ENCODE peak calls at places on chromosomes 12 and 14, in six cellular contexts. R is stimulated activated CD4-positive, alpha-beta T cell treated with anti-CD3 and anti-CD28 coated beads, Interleukin-2, amount 100 ng/mL, for 4 hours; J is cardiac muscle cell; N is activated CD4-positive, alpha-beta T cell treated with anti-CD3 and anti-CD28 coated beads, Interleukin-2, amount 50 U/mL, for 4 hours; F is Kasumi-1; C is AG10803. H is an unnamed sample.
A peak's percentile ranks its signal among the peaks of the same experiment; 100 is the strongest.

GRCh38 chr12:29270001-29270400 is 111.0 kb downstream of the ERGIC2 start:
- DNase-seq in R (no peak), J (no peak), N (no peak), F (no peak), C (no peak), H (no peak)

GRCh38 chr12:122029620-122030426 is 8.1 kb downstream of the BCL7A start:
- DNase-seq in R (no peak), J (no peak), N (no peak), F (no peak), C (no peak), H (peak; percentile 35)

GRCh38 chr14:84420236-84420635 is 1109.7 kb upstream of the FLRT2 start:
- DNase-seq in R (no peak), J (peak; percentile 27), N (no peak), F (no peak), C (no peak), H (no peak)

GRCh38 chr12:116320839-116321238 is 43.3 kb upstream of the MED13L start:
- DNase-seq in R (no peak), J (no peak), N (no peak), F (no peak), C (peak; percentile 40), H (no peak)

GRCh38 chr12:27333311-27334009 is 824 bp downstream of the BMAL2 start:
- DNase-seq in R (peak; percentile 19), J (no peak), N (peak; percentile 14), F (peak; percentile 31), C (no peak), H (peak; percentile 6)

GRCh38 chr14:56422703-56423213 is 156.8 kb upstream of the TMEM260 start:
- DNase-seq in R (no peak), J (peak; percentile 92), N (no peak), F (peak; percentile 65), C (peak; percentile 76), H (no peak)

GRCh38 chr12:7460375-7461259 is 16.7 kb upstream of the CD163L1 start:
- DNase-seq in R (no peak), J (peak; percentile 47), N (peak; percentile 24), F (peak; percentile 53), C (peak; percentile 44), H (peak; percentile 50)

GRCh38 chr14:100065942-100066574 is 836 bp downstream of the EVL start:
- DNase-seq in R (peak; percentile 65), J (peak; percentile 26), N (peak; percentile 70), F (peak; percentile 81), C (no peak), H (no peak)

GRCh38 chr12:3615862-3616261 is 124.9 kb downstream of the PRMT8 start:
- DNase-seq in R (no peak), J (no peak), N (no peak), F (no peak), C (no peak), H (no peak)

GRCh38 chr14:35405304-35405996 is 901 bp upstream of the NFKBIA start:
- DNase-seq in R (no peak), J (no peak), N (no peak), F (no peak), C (no peak), H (no peak)

GRCh38 chr14:54348001-54348611 is 48.7 kb upstream of the CDKN3 start:
- DNase-seq in R (no peak), J (peak; percentile 64), N (no peak), F (peak; percentile 92), C (peak; percentile 39), H (peak; percentile 51)

GRCh38 chr12:119727600-119728436 is 59.9 kb downstream of the PRKAB1 start:
- DNase-seq in R (no peak), J (no peak), N (no peak), F (no peak), C (no peak), H (no peak)

GRCh38 chr12:82326905-82327503 is 31.2 kb downstream of the CCDC59 start:
- DNase-seq in R (no peak), J (peak; percentile 45), N (no peak), F (peak; percentile 66), C (peak; percentile 35), H (peak; percentile 7)

GRCh38 chr12:48863296-48863695 is 2.4 kb downstream of the RND1 start:
- DNase-seq in R (no peak), J (no peak), N (no peak), F (no peak), C (no peak), H (no peak)

GRCh38 chr12:46886541-46887041 is 60.8 kb upstream of the SLC38A4 start:
- DNase-seq in R (no peak), J (no peak), N (no peak), F (no peak), C (peak; percentile 96), H (no peak)